ENCODE peak calls at places on chromosomes 5 and 9, in nine cellular contexts. F is spleen, X is body of pancreas, D is sigmoid colon, P is heart left ventricle, L is thyroid gland, Y is GM12878, T is HCT116, H is uterus. V is an unnamed sample. For H3K4me1, the result is how much of the 10 kb centered on the place peaks cover.

GRCh38 chr5:133582971-133583370 is 29.4 kb downstream of the FSTL4 start:
- DNase-seq in F (no peak), L (no peak), Y (no peak), P (no peak), T (no peak), D (no peak), H (no peak), X (no peak), V (no peak)

GRCh38 chr5:144191998-144192397 is 21.3 kb downstream of the KCTD16 start:
- DNase-seq in X (no peak), T (peak), L (no peak), D (no peak), F (no peak), H (no peak), P (no peak), Y (peak), V (no peak)

GRCh38 chr5:1545798-1546355 is 22.1 kb upstream of the LPCAT1 start:
- DNase-seq in H (no peak), L (peak), P (no peak), T (no peak), D (no peak), Y (no peak), X (no peak), F (no peak), V (no peak)

GRCh38 chr9:76758476-76758875 is 5.8 kb upstream of the PCA3 start:
- DNase-seq in L (no peak), Y (no peak), D (no peak), X (no peak), T (no peak), H (no peak), F (no peak), P (no peak), V (no peak)

GRCh38 chr5:66558562-66558961 is 37.6 kb upstream of the MAST4 start:
- DNase-seq in P (no peak), Y (peak), X (no peak), H (no peak), F (no peak), D (no peak), T (no peak), L (no peak), V (no peak)

GRCh38 chr9:36346578-36346977 is 53.5 kb downstream of the RNF38 start:
- DNase-seq in X (no peak), H (no peak), P (no peak), F (no peak), T (no peak), D (no peak), Y (no peak), L (no peak), V (no peak)

GRCh38 chr5:55276771-55277170 is 30.7 kb downstream of the DHX29 start:
- DNase-seq in H (no peak), X (no peak), D (no peak), Y (no peak), L (no peak), F (no peak), P (no peak), T (no peak), V (no peak)

GRCh38 chr9:99341686-99342085 is 119.6 kb downstream of the SEC61B start:
- DNase-seq in H (no peak), T (no peak), Y (no peak), F (no peak), L (no peak), P (no peak), X (no peak), D (no peak), V (no peak)

GRCh38 chr9:113220467-113221002 is 542 bp downstream of the FKBP15 start:
- DNase-seq in X (no peak), H (no peak), Y (no peak), L (no peak), P (no peak), D (no peak), F (no peak), T (no peak), V (no peak)

GRCh38 chr9:106284300-106284699 is 578.7 kb upstream of the ZNF462 start:
- DNase-seq in D (no peak), P (no peak), T (no peak), L (no peak), X (no peak), Y (no peak), H (no peak), F (no peak), V (no peak)

GRCh38 chr5:149433524-149434131 is 54.5 kb upstream of the IL17B start:
- DNase-seq in P (no peak), D (peak), L (no peak), H (peak), X (no peak), Y (no peak), T (no peak), F (no peak), V (no peak)

GRCh38 chr9:123953601-123954011 is 23.7 kb upstream of the DENND1A start:
- DNase-seq in L (no peak), H (no peak), T (no peak), Y (no peak), D (no peak), F (no peak), P (no peak), X (no peak), V (no peak)

GRCh38 chr9:130522233-130522808 is 57.1 kb upstream of the FUBP3 start:
- DNase-seq in T (no peak), F (no peak), Y (no peak), H (no peak), D (no peak), P (no peak), L (no peak), X (no peak), V (no peak)

GRCh38 chr5:15598294-15598902 is 98.4 kb downstream of the FBXL7 start:
- DNase-seq in L (no peak), X (no peak), Y (no peak), P (no peak), H (no peak), T (no peak), F (no peak), D (no peak), V (no peak)

GRCh38 chr5:22780756-22781155 is 72.4 kb downstream of the CDH12 start:
- DNase-seq in X (no peak), Y (no peak), F (no peak), T (no peak), D (no peak), H (no peak), L (no peak), P (no peak), V (no peak)

GRCh38 chr5:145811834-145812625 is 23.1 kb downstream of the PRELID2 start:
- DNase-seq in Y (no peak), H (no peak), P (no peak), X (peak), F (no peak), D (no peak), L (no peak), T (no peak), V (no peak)

GRCh38 chr5:17169507-17169906 is 47.9 kb upstream of the BASP1 start:
- DNase-seq in X (no peak), F (no peak), P (no peak), H (no peak), T (no peak), L (no peak), Y (no peak), D (no peak), V (no peak)

GRCh38 chr5:50302815-50303490 is 138.1 kb downstream of the EMB start:
- DNase-seq in P (no peak), Y (no peak), T (peak), H (no peak), F (no peak), D (no peak), X (no peak), L (no peak), V (no peak)

GRCh38 chr5:145445027-145445426 is 390.1 kb downstream of the PRELID2 start:
- DNase-seq in H (no peak), D (no peak), T (no peak), L (no peak), X (no peak), Y (no peak), P (no peak), F (no peak), V (no peak)

GRCh38 chr5:134005415-134006118 is 792 bp upstream of the VDAC1 start:
- DNase-seq in D (peak), L (peak), H (peak), Y (no peak), X (no peak), F (peak), T (no peak), P (peak), V (no peak)

GRCh38 chr9:80994892-80995291 is 694.5 kb downstream of the TLE1 start:
- DNase-seq in T (no peak), H (no peak), P (no peak), D (no peak), F (no peak), Y (no peak), L (no peak), X (no peak), V (no peak)

GRCh38 chr5:143968071-143968878 is 156.3 kb downstream of the HMHB1 start:
- DNase-seq in Y (peak), T (peak), H (no peak), X (no peak), D (no peak), P (no peak), L (peak), F (no peak), V (no peak)

GRCh38 chr9:100505564-100506159 is 32.7 kb downstream of the TMEFF1 start:
- DNase-seq in T (peak), F (peak), H (no peak), L (peak), X (peak), Y (peak), D (no peak), P (peak), V (no peak)

GRCh38 chr5:174837919-174838902 is 113.8 kb downstream of the MSX2 start:
- DNase-seq in F (no peak), L (no peak), Y (no peak), X (peak), H (peak), P (no peak), T (peak), D (peak), V (no peak)

GRCh38 chr9:4382722-4383317 is 83.0 kb upstream of the GLIS3 start:
- DNase-seq in D (no peak), P (no peak), H (no peak), T (peak), L (no peak), Y (peak), F (no peak), X (no peak), V (no peak)

GRCh38 chr5:159412284-159413046 is 82.2 kb upstream of the IL12B start:
- DNase-seq in X (no peak), F (peak), H (no peak), Y (peak), L (peak), T (no peak), P (no peak), D (no peak), V (no peak)

GRCh38 chr5:149036168-149036567 is 26.7 kb downstream of the SH3TC2 start:
- DNase-seq in X (no peak), Y (no peak), D (no peak), H (no peak), T (no peak), P (no peak), L (no peak), F (peak), V (no peak)

GRCh38 chr9:135214054-135214640 is 126.7 kb downstream of the OLFM1 start:
- DNase-seq in H (no peak), L (no peak), T (no peak), P (no peak), Y (no peak), F (peak), D (peak), X (no peak), V (no peak)

GRCh38 chr9:98708933-98709911 is at the start of gene GABBR2:
- DNase-seq in T (no peak), L (no peak), X (no peak), H (no peak), F (no peak), Y (no peak), D (no peak), P (no peak), V (no peak)

GRCh38 chr9:134391319-134392231 is 65.3 kb downstream of the RXRA start:
- DNase-seq in Y (peak), D (no peak), L (no peak), X (no peak), T (no peak), H (no peak), F (peak), P (no peak), V (no peak)

GRCh38 chr9:107819772-107820171 is 330.2 kb upstream of the KLF4 start:
- DNase-seq in F (no peak), T (no peak), Y (no peak), X (no peak), H (no peak), D (no peak), P (no peak), L (peak), V (no peak)

GRCh38 chr5:159774476-159775031 is 141.7 kb upstream of the ADRA1B start:
- DNase-seq in L (no peak), T (no peak), D (no peak), Y (no peak), F (no peak), H (no peak), P (no peak), X (no peak), V (no peak)

GRCh38 chr5:40406426-40407211 is 273.1 kb upstream of the PTGER4 start:
- DNase-seq in P (no peak), L (no peak), X (no peak), F (no peak), D (no peak), H (no peak), Y (no peak), T (no peak), V (no peak)

GRCh38 chr5:151611127-151611775 is 20.1 kb upstream of the FAT2 start:
- DNase-seq in F (no peak), L (no peak), D (no peak), H (no peak), Y (no peak), P (no peak), X (no peak), T (no peak), V (no peak)

DNA sequence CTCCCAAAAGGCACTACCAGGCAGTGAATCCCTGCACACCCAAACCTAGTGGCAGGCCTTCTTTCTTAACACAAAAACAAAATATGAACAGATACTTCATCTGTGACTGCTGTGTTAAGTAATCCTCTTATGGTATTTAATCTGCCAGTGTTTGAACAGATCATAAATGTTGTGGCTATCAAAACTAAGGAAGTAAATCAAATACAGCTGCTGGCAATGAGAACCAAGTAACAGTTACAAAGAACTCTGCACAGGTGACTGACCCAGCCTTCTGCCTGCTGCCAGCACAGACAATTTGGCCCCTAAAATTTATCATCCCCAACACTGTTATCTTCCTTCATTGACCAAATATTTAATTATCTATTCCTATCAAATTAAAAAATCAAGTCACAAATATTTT is 78.0 kb downstream of the GNAQ start:
- DNase-seq in F (no peak), L (no peak), D (no peak), T (no peak), Y (no peak), X (no peak), P (no peak), H (no peak), V (no peak)
- H3K4me1 ChIP-seq in F (under half), L (under half), D (half or more), T (under half), Y (under half), X (under half), P (under half), H (under half), V (under half)

DNA sequence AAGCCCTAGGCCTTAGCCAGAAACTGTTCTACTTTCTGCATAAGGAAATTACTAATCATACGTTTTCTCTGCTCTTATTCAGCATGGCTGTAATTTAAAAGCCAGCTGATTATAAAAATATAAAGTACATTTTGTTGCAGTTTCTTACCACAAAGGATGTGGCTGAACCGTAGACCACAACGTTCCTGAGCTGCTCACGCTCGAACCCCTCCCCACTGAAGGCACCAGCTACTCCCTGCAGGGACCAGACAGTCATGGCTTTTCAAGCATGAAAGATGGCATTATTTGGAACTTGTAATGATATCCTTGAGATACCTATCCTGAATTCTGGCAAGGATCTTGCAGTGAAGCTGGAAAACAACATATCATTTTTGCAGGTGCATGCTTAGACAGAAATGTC is 91.8 kb upstream of the DMRT1 start:
- DNase-seq in Y (no peak), P (no peak), H (no peak), T (no peak), D (peak), X (no peak), F (no peak), L (no peak), V (no peak)
- TF ChIP-seq POLR2A in Y (no peak), P (no peak), H (no peak), T (no peak), D (no peak), X (no peak), F (no peak), L (no peak), V (no peak)

GRCh38 chr9:72857632-72858011 is 95.2 kb downstream of the ALDH1A1 start:
- DNase-seq in T (no peak), F (no peak), L (no peak), X (no peak), H (no peak), Y (no peak), P (no peak), D (no peak), V (no peak)
- H3K27ac ChIP-seq in T (no peak), F (no peak), L (peak), X (no peak), H (peak), Y (no peak), P (no peak), D (no peak), V (no peak)

GRCh38 chr5:138951986-138952735 is 77.0 kb upstream of the LRRTM2 start:
- DNase-seq in X (no peak), L (no peak), F (no peak), P (no peak), H (no peak), D (peak), Y (no peak), T (no peak), V (no peak)

GRCh38 chr5:138955013-138955660 is 80.0 kb upstream of the LRRTM2 start:
- DNase-seq in T (no peak), X (peak), L (no peak), F (peak), D (peak), H (no peak), P (peak), Y (no peak), V (no peak)

GRCh38 chr5:138952962-138953361 is 77.8 kb upstream of the LRRTM2 start:
- DNase-seq in X (peak), D (peak), Y (no peak), P (no peak), H (no peak), F (peak), T (no peak), L (peak), V (no peak)

GRCh38 chr5:138954257-138955012 is 79.3 kb upstream of the LRRTM2 start:
- DNase-seq in X (no peak), H (no peak), D (peak), P (no peak), L (no peak), F (peak), Y (no peak), T (no peak), V (no peak)

GRCh38 chr5:138953370-138954256 is 78.5 kb upstream of the LRRTM2 start:
- DNase-seq in Y (no peak), D (peak), T (no peak), X (peak), H (peak), P (peak), L (peak), F (peak), V (no peak)
- H3K4me1 ChIP-seq in Y (under half), D (under half), T (under half), X (half or more), H (under half), P (half or more), L (half or more), F (under half), V (under half)

GRCh38 chr5:147464211-147464610 is 45.7 kb downstream of the DPYSL3 start:
- DNase-seq in D (no peak), F (no peak), X (peak), P (no peak), T (peak), Y (no peak), H (no peak), L (peak), V (no peak)
- TF ChIP-seq POLR2A in D (no peak), F (no peak), X (no peak), P (no peak), T (no peak), Y (no peak), H (no peak), L (no peak), V (no peak)